ENCODE peak calls at places on chromosomes 1 and 21, in six cellular contexts. P is activated CD4-positive, alpha-beta T cell treated with anti-CD3 and anti-CD28 coated beads, Interleukin-2, amount 50 U/mL, for 1 hour; C is epithelial cell of esophagus; D is iPS DF 6.9; J is activated naive CD4-positive, alpha-beta T cell treated with anti-CD3 and anti-CD28 coated beads, Interleukin-2, amount 10 ng/mL, durations not matched to agents 7 days and 5 days; L is coronary artery. O is an unnamed sample.

GRCh38 chr1:1074631-1075147 is 583 bp upstream of the RNF223 start:
- DNase-seq in P (no peak), C (no peak), D (no peak), J (no peak), L (no peak), O (no peak)

GRCh38 chr21:45423201-45423955 is 18.4 kb downstream of the COL18A1 start:
- DNase-seq in P (no peak), C (no peak), D (no peak), J (no peak), L (no peak), O (no peak)

GRCh38 chr21:45818904-45819285 is 162.7 kb upstream of the COL6A1 start:
- DNase-seq in P (peak), C (peak), D (no peak), J (peak), L (no peak), O (no peak)

GRCh38 chr1:31038360-31038759 is 27.2 kb downstream of the PUM1 start:
- DNase-seq in P (no peak), C (peak), D (no peak), J (no peak), L (no peak), O (no peak)

GRCh38 chr1:231973840-231974239 is 347.2 kb downstream of the DISC1 start:
- DNase-seq in P (no peak), C (no peak), D (no peak), J (no peak), L (no peak), O (no peak)

GRCh38 chr1:221101792-221102191 is 222.5 kb downstream of the HLX start:
- DNase-seq in P (no peak), C (no peak), D (no peak), J (no peak), L (no peak), O (no peak)

GRCh38 chr1:41662061-41662655 is 177.7 kb upstream of the EDN2 start:
- DNase-seq in P (peak), C (peak), D (no peak), J (peak), L (no peak), O (no peak)

GRCh38 chr21:15005391-15005790 is 59.4 kb downstream of the NRIP1 start:
- DNase-seq in P (no peak), C (no peak), D (peak), J (peak), L (no peak), O (peak)

GRCh38 chr1:201456499-201457309 is 12.3 kb downstream of the PHLDA3 start:
- DNase-seq in P (no peak), C (peak), D (no peak), J (no peak), L (peak), O (no peak)

GRCh38 chr1:22139066-22139594 is 3.8 kb downstream of the WNT4 start:
- DNase-seq in P (no peak), C (no peak), D (no peak), J (no peak), L (no peak), O (no peak)

GRCh38 chr1:18643154-18644012 is 12.7 kb downstream of the PAX7 start:
- DNase-seq in P (no peak), C (peak), D (no peak), J (peak), L (no peak), O (no peak)

GRCh38 chr1:17875171-17875881 is 120.2 kb downstream of the ACTL8 start:
- DNase-seq in P (no peak), C (no peak), D (no peak), J (no peak), L (no peak), O (no peak)

GRCh38 chr1:83978056-83978455 is 20.9 kb downstream of the TTLL7 start:
- DNase-seq in P (no peak), C (no peak), D (no peak), J (no peak), L (no peak), O (no peak)

GRCh38 chr1:219085988-219086387 is 87.7 kb upstream of the LYPLAL1 start:
- DNase-seq in P (no peak), C (no peak), D (no peak), J (no peak), L (no peak), O (no peak)

GRCh38 chr21:38477241-38477640 is 21.0 kb downstream of the ERG start:
- DNase-seq in P (no peak), C (no peak), D (no peak), J (no peak), L (no peak), O (no peak)

GRCh38 chr1:215243275-215244054 is 160.9 kb downstream of the KCNK2 start:
- DNase-seq in P (no peak), C (no peak), D (no peak), J (no peak), L (no peak), O (no peak)

GRCh38 chr1:45870500-45870899 is 67.1 kb downstream of the MAST2 start:
- DNase-seq in P (no peak), C (peak), D (no peak), J (no peak), L (no peak), O (no peak)

GRCh38 chr1:182833271-182833670 is 5.9 kb upstream of the DHX9 start:
- DNase-seq in P (no peak), C (peak), D (no peak), J (no peak), L (no peak), O (no peak)

GRCh38 chr1:225834417-225835329 is 24.7 kb downstream of the EPHX1 start:
- DNase-seq in P (no peak), C (no peak), D (no peak), J (no peak), L (no peak), O (no peak)

GRCh38 chr21:14573244-14573643 is 27.1 kb upstream of the SAMSN1 start:
- DNase-seq in P (no peak), C (no peak), D (no peak), J (no peak), L (no peak), O (no peak)

GRCh38 chr1:240312872-240313271 is 221.2 kb downstream of the FMN2 start:
- DNase-seq in P (no peak), C (peak), D (no peak), J (no peak), L (no peak), O (no peak)

GRCh38 chr1:183841950-183842816 is 37.3 kb downstream of the RGL1 start:
- DNase-seq in P (peak), C (peak), D (no peak), J (peak), L (no peak), O (no peak)

GRCh38 chr1:34758751-34759150 is 789 bp upstream of the GJB4 start:
- DNase-seq in P (no peak), C (peak), D (no peak), J (no peak), L (no peak), O (no peak)

GRCh38 chr1:17858027-17858426 is 102.9 kb downstream of the ACTL8 start:
- DNase-seq in P (no peak), C (no peak), D (no peak), J (no peak), L (no peak), O (no peak)

GRCh38 chr21:17602874-17603273 is 9.8 kb downstream of the BTG3 start:
- DNase-seq in P (no peak), C (no peak), D (no peak), J (no peak), L (no peak), O (no peak)

GRCh38 chr1:202160377-202160940 is at the start of gene PTPN7:
- DNase-seq in P (peak), C (peak), D (no peak), J (peak), L (no peak), O (no peak)

GRCh38 chr1:228289996-228290881 is 82.4 kb downstream of the OBSCN start:
- DNase-seq in P (no peak), C (no peak), D (no peak), J (no peak), L (no peak), O (no peak)

GRCh38 chr1:11999236-11999635 is 19.0 kb downstream of the MFN2 start:
- DNase-seq in P (no peak), C (no peak), D (no peak), J (no peak), L (no peak), O (no peak)

GRCh38 chr1:179881642-179882252 is 338 bp upstream of the TOR1AIP1 start:
- DNase-seq in P (no peak), C (peak), D (no peak), J (no peak), L (no peak), O (peak)

GRCh38 chr1:189616893-189617292 is 860.8 kb downstream of the BRINP3 start:
- DNase-seq in P (no peak), C (peak), D (no peak), J (no peak), L (no peak), O (no peak)

GRCh38 chr1:3028531-3029282 is 7.4 kb downstream of the ACTRT2 start:
- DNase-seq in P (no peak), C (no peak), D (no peak), J (peak), L (peak), O (no peak)

GRCh38 chr1:241677171-241677570 is 25.1 kb downstream of the WDR64 start:
- DNase-seq in P (no peak), C (no peak), D (no peak), J (peak), L (no peak), O (no peak)